ENCODE peak calls at places on chromosome 19, in nine cellular contexts. W is DMS53; L is nucleus accumbens; K is BJ; U is stimulated activated CD4-positive, alpha-beta T cell treated with anti-CD3 and anti-CD28 coated beads, Interleukin-1b, Interleukin-23, amount 100 ng/mL, for 4 hours; C is GM04504; R is B cell; F is kidney tubule cell; N is small intestine. A is an unnamed sample.

GRCh38 chr19:31675187-31675913 is 326.1 kb upstream of the TSHZ3 start:
- DNase-seq in W (no peak), L (no peak), K (no peak), U (no peak), C (no peak), R (no peak), F (no peak), N (no peak), A (no peak)

GRCh38 chr19:19405919-19406877 is 723 bp downstream of the GATAD2A start:
- DNase-seq in W (peak), L (no peak), K (no peak), U (peak), C (peak), R (peak), F (peak), N (no peak), A (no peak)

GRCh38 chr19:42242512-42243409 is at the start of gene GSK3A:
- DNase-seq in W (peak), L (peak), K (peak), U (peak), C (peak), R (peak), F (peak), N (peak), A (peak)

GRCh38 chr19:17975032-17975431 is 8.1 kb downstream of the KCNN1 start:
- DNase-seq in W (no peak), L (no peak), K (no peak), U (no peak), C (no peak), R (no peak), F (no peak), N (no peak), A (no peak)

GRCh38 chr19:49085868-49086232 is 599 bp downstream of the SNRNP70 start:
- DNase-seq in W (peak), L (no peak), K (no peak), U (no peak), C (no peak), R (no peak), F (no peak), N (no peak), A (no peak)

GRCh38 chr19:30490760-30491159 is 118.6 kb downstream of the ZNF536 start:
- DNase-seq in W (no peak), L (no peak), K (no peak), U (no peak), C (no peak), R (no peak), F (no peak), N (no peak), A (no peak)

GRCh38 chr19:3054972-3055740 is 7.1 kb downstream of the TLE5 start:
- DNase-seq in W (no peak), L (no peak), K (no peak), U (no peak), C (no peak), R (no peak), F (peak), N (peak), A (no peak)

GRCh38 chr19:2446390-2446789 is 10.4 kb downstream of the LMNB2 start:
- DNase-seq in W (no peak), L (no peak), K (no peak), U (no peak), C (no peak), R (peak), F (no peak), N (no peak), A (no peak)

GRCh38 chr19:29620931-29621351 is 14.9 kb downstream of the POP4 start:
- DNase-seq in W (no peak), L (no peak), K (no peak), U (peak), C (no peak), R (no peak), F (no peak), N (no peak), A (no peak)

GRCh38 chr19:19464339-19465098 is 50.8 kb downstream of the TSSK6 start:
- DNase-seq in W (peak), L (no peak), K (no peak), U (no peak), C (no peak), R (no peak), F (peak), N (no peak), A (no peak)

GRCh38 chr19:45016388-45017314 is 15.4 kb downstream of the RELB start:
- DNase-seq in W (peak), L (no peak), K (peak), U (peak), C (peak), R (peak), F (peak), N (peak), A (peak)

GRCh38 chr19:5013761-5014160 is 44.8 kb downstream of the KDM4B start:
- DNase-seq in W (no peak), L (no peak), K (no peak), U (no peak), C (no peak), R (no peak), F (no peak), N (peak), A (no peak)

GRCh38 chr19:33100894-33101644 is 20.1 kb downstream of the GPATCH1 start:
- DNase-seq in W (peak), L (no peak), K (no peak), U (no peak), C (no peak), R (no peak), F (no peak), N (peak), A (no peak)

GRCh38 chr19:41542622-41543021 is 33.3 kb upstream of the CEACAM21 start:
- DNase-seq in W (no peak), L (no peak), K (no peak), U (no peak), C (no peak), R (no peak), F (no peak), N (no peak), A (no peak)

GRCh38 chr19:40322271-40322610 is 26.0 kb downstream of the C19orf47 start:
- DNase-seq in W (no peak), L (no peak), K (no peak), U (no peak), C (no peak), R (no peak), F (no peak), N (no peak), A (no peak)

GRCh38 chr19:11405846-11406643 is 13.1 kb downstream of the RGL3 start:
- DNase-seq in W (no peak), L (no peak), K (no peak), U (no peak), C (no peak), R (peak), F (no peak), N (no peak), A (no peak)

GRCh38 chr19:45087531-45087930 is 5.4 kb upstream of the PPP1R37 start:
- DNase-seq in W (no peak), L (no peak), K (no peak), U (no peak), C (no peak), R (no peak), F (no peak), N (no peak), A (no peak)

GRCh38 chr19:39969266-39969665 is 1.7 kb upstream of the PSMC4 start:
- DNase-seq in W (no peak), L (no peak), K (no peak), U (no peak), C (no peak), R (no peak), F (no peak), N (peak), A (no peak)

GRCh38 chr19:10086904-10087256 is 763 bp downstream of the SHFL start:
- DNase-seq in W (no peak), L (no peak), K (no peak), U (peak), C (no peak), R (no peak), F (no peak), N (no peak), A (no peak)

GRCh38 chr19:39502640-39503417 is 4.1 kb downstream of the DLL3 start:
- DNase-seq in W (no peak), L (no peak), K (no peak), U (peak), C (peak), R (peak), F (peak), N (peak), A (no peak)

GRCh38 chr19:38904463-38905185 is 4.9 kb downstream of the NFKBIB start:
- DNase-seq in W (no peak), L (no peak), K (no peak), U (no peak), C (no peak), R (no peak), F (no peak), N (peak), A (no peak)

GRCh38 chr19:47190167-47190727 is 40.8 kb downstream of the BBC3 start:
- DNase-seq in W (peak), L (peak), K (no peak), U (peak), C (peak), R (no peak), F (peak), N (peak), A (no peak)

GRCh38 chr19:45542234-45542668 is 35.0 kb downstream of the VASP start:
- DNase-seq in W (peak), L (no peak), K (no peak), U (no peak), C (no peak), R (no peak), F (no peak), N (no peak), A (no peak)

GRCh38 chr19:17118957-17119356 is 43.4 kb downstream of the MYO9B start:
- DNase-seq in W (no peak), L (no peak), K (no peak), U (no peak), C (no peak), R (no peak), F (no peak), N (no peak), A (no peak)

GRCh38 chr19:8120636-8121480 is 28.5 kb downstream of the FBN3 start:
- DNase-seq in W (peak), L (no peak), K (no peak), U (no peak), C (no peak), R (no peak), F (no peak), N (no peak), A (no peak)

GRCh38 chr19:13600091-13600490 is 93.8 kb upstream of the CACNA1A start:
- DNase-seq in W (no peak), L (no peak), K (no peak), U (no peak), C (no peak), R (no peak), F (no peak), N (no peak), A (no peak)

GRCh38 chr19:44644391-44645016 is 794 bp downstream of the PVR start:
- DNase-seq in W (peak), L (no peak), K (no peak), U (no peak), C (no peak), R (no peak), F (peak), N (peak), A (no peak)

GRCh38 chr19:1235625-1236538 is 1.9 kb downstream of the CBARP start:
- DNase-seq in W (no peak), L (no peak), K (no peak), U (no peak), C (no peak), R (no peak), F (peak), N (no peak), A (no peak)

GRCh38 chr19:41584931-41585330 is 9.0 kb downstream of the CEACAM21 start:
- DNase-seq in W (no peak), L (no peak), K (no peak), U (no peak), C (no peak), R (no peak), F (no peak), N (no peak), A (no peak)

GRCh38 chr19:48645652-48646191 is at the start of gene CA11:
- DNase-seq in W (peak), L (no peak), K (no peak), U (no peak), C (no peak), R (no peak), F (no peak), N (peak), A (peak)

GRCh38 chr19:35123573-35123972 is 8.0 kb downstream of the FXYD3 start:
- DNase-seq in W (no peak), L (no peak), K (no peak), U (no peak), C (no peak), R (no peak), F (no peak), N (no peak), A (peak)